ENCODE peak calls at places on chromosome 3, in four cellular contexts. X is naive thymus-derived CD4-positive, alpha-beta T cell; P is COR-L47; Q is NCI-H345. S is an unnamed sample.

GRCh38 chr3:65233561-65233960 is 545.8 kb upstream of the ADAMTS9 start:
- DNase-seq in X (no peak), P (no peak), Q (no peak), S (no peak)

GRCh38 chr3:195001961-195002861 is 268.7 kb downstream of the XXYLT1 start:
- DNase-seq in X (peak; percentile 10), P (peak; percentile 98), Q (peak; percentile 99), S (no peak)

GRCh38 chr3:170359178-170359704 is 1.7 kb downstream of the SKIL start:
- DNase-seq in X (no peak), P (no peak), Q (no peak), S (no peak)

GRCh38 chr3:4722103-4722502 is 229.0 kb downstream of the ITPR1 start:
- DNase-seq in X (no peak), P (no peak), Q (peak; percentile 23), S (no peak)

GRCh38 chr3:55487376-55488241 is 503 bp upstream of the WNT5A start:
- DNase-seq in X (no peak), P (no peak), Q (peak; percentile 35), S (no peak)

GRCh38 chr3:128550471-128551126 is 57.6 kb upstream of the GATA2 start:
- DNase-seq in X (no peak), P (no peak), Q (no peak), S (no peak)

GRCh38 chr3:195093731-195094130 is 177.2 kb downstream of the XXYLT1 start:
- DNase-seq in X (no peak), P (no peak), Q (no peak), S (no peak)

GRCh38 chr3:100546020-100546744 is 53.8 kb downstream of the TMEM45A start:
- DNase-seq in X (no peak), P (no peak), Q (no peak), S (no peak)

GRCh38 chr3:128505771-128506170 is 12.8 kb upstream of the GATA2 start:
- DNase-seq in X (no peak), P (no peak), Q (no peak), S (no peak)

GRCh38 chr3:186425788-186426730 is 64.0 kb upstream of the DGKG start:
- DNase-seq in X (no peak), P (no peak), Q (no peak), S (no peak)

GRCh38 chr3:151309566-151309965 is 7.1 kb downstream of the GPR87 start:
- DNase-seq in X (no peak), P (no peak), Q (no peak), S (no peak)

GRCh38 chr3:160003520-160004128 is 15.0 kb downstream of the IL12A start:
- DNase-seq in X (no peak), P (peak; percentile 66), Q (peak; percentile 22), S (peak; percentile 62)

GRCh38 chr3:57078366-57079220 is 18.1 kb downstream of the SPATA12 start:
- DNase-seq in X (peak; percentile 25), P (no peak), Q (peak; percentile 29), S (peak; percentile 5)

GRCh38 chr3:134876836-134877235 is 81.8 kb downstream of the EPHB1 start:
- DNase-seq in X (no peak), P (no peak), Q (no peak), S (no peak)

GRCh38 chr3:102841866-102842265 is 407.1 kb downstream of the ZPLD1 start:
- DNase-seq in X (no peak), P (no peak), Q (no peak), S (no peak)

GRCh38 chr3:171770689-171771620 is 39.3 kb downstream of the PLD1 start:
- DNase-seq in X (no peak), P (no peak), Q (no peak), S (no peak)

GRCh38 chr3:23368731-23369130 is 165.6 kb downstream of the UBE2E2 start:
- DNase-seq in X (no peak), P (no peak), Q (no peak), S (no peak)

GRCh38 chr3:177740270-177740669 is 543.0 kb upstream of the TBL1XR1 start:
- DNase-seq in X (no peak), P (no peak), Q (no peak), S (no peak)

GRCh38 chr3:105869982-105870381 is 1.2 kb upstream of the CBLB start:
- DNase-seq in X (no peak), P (no peak), Q (no peak), S (no peak)

GRCh38 chr3:14141602-14142315 is 16.9 kb downstream of the TMEM43 start:
- DNase-seq in X (no peak), P (no peak), Q (no peak), S (no peak)

GRCh38 chr3:158152186-158152585 is 42.3 kb downstream of the RSRC1 start:
- DNase-seq in X (no peak), P (no peak), Q (no peak), S (no peak)

GRCh38 chr3:173747427-173747826 is 349.9 kb downstream of the NLGN1 start:
- DNase-seq in X (no peak), P (no peak), Q (no peak), S (no peak)

GRCh38 chr3:51799879-51800757 is 21.1 kb upstream of the IQCF6 start:
- DNase-seq in X (peak; percentile 59), P (no peak), Q (peak; percentile 20), S (peak; percentile 28)